ENCODE peak calls at places on chromosomes 4 and X, in eight cellular contexts. O is HepG2, B is HCT116, U is GM23338, X is SK-N-SH, J is GM12878, H is K562, Q is H1. C is an unnamed sample.

GRCh38 chr4:47367761-47368160 is 95.7 kb downstream of the COMMD8 start:
- DNase-seq in J (no peak), Q (no peak), X (no peak), H (no peak), O (no peak), U (no peak), B (no peak), C (no peak)

GRCh38 chr4:4995103-4995761 is 24.0 kb downstream of the CYTL1 start:
- DNase-seq in J (no peak), B (peak; percentile 54), O (peak; percentile 54), H (peak; percentile 85), Q (peak; percentile 59), X (peak; percentile 81), U (peak; percentile 91), C (peak; percentile 57)

GRCh38 chrX:126655061-126655460 is 102.4 kb upstream of the DCAF12L1 start:
- DNase-seq in J (no peak), B (no peak), O (no peak), U (no peak), X (no peak), H (no peak), Q (no peak), C (no peak)

GRCh38 chr4:7781361-7781760 is 158.3 kb downstream of the AFAP1 start:
- DNase-seq in X (no peak), B (no peak), O (no peak), Q (no peak), U (no peak), H (peak; percentile 35), J (no peak), C (peak; percentile 78)

GRCh38 chr4:104941661-104942062 is 205.0 kb upstream of the TET2 start:
- DNase-seq in X (no peak), Q (no peak), B (no peak), O (no peak), U (no peak), J (peak; percentile 37), H (no peak), C (no peak)

GRCh38 chr4:169530048-169530447 is 82.3 kb downstream of the NEK1 start:
- DNase-seq in J (no peak), H (no peak), B (no peak), O (no peak), U (no peak), X (no peak), Q (no peak), C (no peak)

GRCh38 chr4:25722964-25723363 is 67.3 kb downstream of the SLC34A2 start:
- DNase-seq in J (no peak), Q (no peak), H (no peak), B (no peak), U (no peak), O (no peak), X (no peak), C (no peak)

GRCh38 chr4:184279496-184280082 is 61.9 kb upstream of the ENPP6 start:
- DNase-seq in O (no peak), X (no peak), B (no peak), U (no peak), H (no peak), J (no peak), Q (no peak), C (no peak)

GRCh38 chr4:42302348-42302747 is 94.9 kb upstream of the SHISA3 start:
- DNase-seq in U (peak; percentile 82), H (peak; percentile 33), J (no peak), Q (no peak), X (peak; percentile 64), B (peak; percentile 43), O (peak; percentile 68), C (peak; percentile 27)

GRCh38 chr4:81792521-81792920 is 320.8 kb upstream of the RASGEF1B start:
- DNase-seq in B (no peak), X (no peak), H (no peak), U (no peak), O (no peak), J (no peak), Q (no peak), C (no peak)

GRCh38 chr4:40845136-40845910 is 95.6 kb downstream of the NSUN7 start:
- DNase-seq in X (no peak), Q (no peak), U (no peak), J (no peak), O (no peak), H (no peak), B (no peak), C (peak; percentile 36)

GRCh38 chr4:40842725-40843401 is 93.1 kb downstream of the NSUN7 start:
- DNase-seq in U (no peak), H (no peak), J (no peak), B (no peak), O (peak; percentile 32), X (no peak), Q (no peak), C (no peak)

GRCh38 chr4:40843696-40844095 is 93.9 kb downstream of the NSUN7 start:
- DNase-seq in Q (no peak), X (no peak), U (peak; percentile 76), H (no peak), B (no peak), O (no peak), J (no peak), C (no peak)

GRCh38 chr4:40842318-40842717 is 92.6 kb downstream of the NSUN7 start:
- DNase-seq in J (no peak), X (no peak), B (no peak), U (no peak), H (no peak), O (no peak), Q (no peak), C (no peak)

DNA sequence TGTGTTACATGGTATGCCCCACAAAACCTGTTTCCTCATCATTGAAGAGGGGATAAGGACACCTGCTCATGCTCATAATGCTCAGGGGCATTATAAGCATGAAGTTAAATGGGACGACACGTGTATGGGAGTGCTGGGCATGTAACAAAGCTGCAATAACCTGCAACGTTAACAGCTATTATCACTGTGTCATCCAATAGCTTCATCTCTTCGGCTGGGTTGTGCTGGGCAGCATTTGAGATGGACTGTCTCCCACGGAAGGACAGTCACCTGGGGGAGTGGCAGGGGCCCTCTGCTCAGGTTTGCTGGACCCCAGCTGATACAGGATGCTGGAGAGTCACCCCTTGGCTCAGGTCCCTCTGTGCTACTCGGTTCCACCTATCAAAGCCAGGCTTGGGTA is 94.5 kb downstream of the NSUN7 start:
- DNase-seq in J (no peak), Q (no peak), B (no peak), X (no peak), H (no peak), O (no peak), U (no peak), C (no peak)
- H3K4me2 ChIP-seq in J (no peak overlapping the region), Q (no peak overlapping the region), B (no peak overlapping the region), X (no peak overlapping the region), H (no peak overlapping the region), O (no peak overlapping the region), U (no peak overlapping the region), C (no peak overlapping the region)

DNA sequence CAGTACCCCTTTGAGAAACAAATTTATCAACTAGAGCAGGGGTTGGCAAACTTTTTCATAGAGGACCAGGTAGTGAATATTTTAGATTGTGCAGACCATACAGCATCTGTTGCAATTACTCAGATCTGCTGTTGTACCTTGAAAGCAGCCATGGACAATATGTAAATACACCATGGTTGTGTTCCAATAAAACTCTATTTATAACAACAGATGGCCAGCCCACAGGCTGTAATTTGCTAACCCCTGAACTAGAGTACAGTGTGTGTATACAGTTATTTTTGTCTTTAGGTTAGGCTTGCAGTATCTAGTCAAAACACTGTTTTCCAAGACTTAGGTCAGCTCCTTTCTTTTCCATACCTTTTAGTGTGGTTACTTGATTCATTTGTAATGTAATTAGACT is 54.4 kb downstream of the PHKA1 start:
- DNase-seq in O (no peak), J (no peak), B (no peak), X (no peak), H (no peak), U (no peak), Q (no peak), C (no peak)
- TF ChIP-seq POLR2AphosphoS5 in O (no peak), J (no peak), B (no peak), X (no peak), H (no peak), U (no peak), Q (no peak), C (no peak)

GRCh38 chrX:40459576-40460158 is 121.1 kb upstream of the ATP6AP2 start:
- DNase-seq in H (no peak), B (no peak), O (no peak), U (peak; percentile 59), Q (no peak), X (peak; percentile 43), J (no peak), C (peak; percentile 3)
- H3K4me2 ChIP-seq in H (no peak overlapping the region), B (no peak overlapping the region), O (no peak overlapping the region), U (peak overlapping the region; percentile 51), Q (no peak overlapping the region), X (no peak overlapping the region), J (no peak overlapping the region), C (no peak overlapping the region)

GRCh38 chr4:153485860-153486259 is 19.7 kb downstream of the TMEM131L start:
- DNase-seq in X (no peak), U (no peak), O (no peak), B (no peak), H (no peak), Q (no peak), J (no peak), C (no peak)

GRCh38 chr4:153483432-153484418 is 17.6 kb downstream of the TMEM131L start:
- DNase-seq in U (no peak), H (no peak), O (no peak), X (no peak), B (no peak), Q (no peak), J (no peak), C (peak; percentile 26)

GRCh38 chr4:153486281-153487151 is 20.4 kb downstream of the TMEM131L start:
- DNase-seq in Q (no peak), J (no peak), X (no peak), U (peak; percentile 58), B (peak; percentile 74), O (peak; percentile 72), H (no peak), C (peak; percentile 71)

GRCh38 chr4:153488006-153488718 is 22.0 kb downstream of the TMEM131L start:
- DNase-seq in U (no peak), J (peak; percentile 94), Q (no peak), B (no peak), X (no peak), H (no peak), O (no peak), C (peak; percentile 50)

DNA sequence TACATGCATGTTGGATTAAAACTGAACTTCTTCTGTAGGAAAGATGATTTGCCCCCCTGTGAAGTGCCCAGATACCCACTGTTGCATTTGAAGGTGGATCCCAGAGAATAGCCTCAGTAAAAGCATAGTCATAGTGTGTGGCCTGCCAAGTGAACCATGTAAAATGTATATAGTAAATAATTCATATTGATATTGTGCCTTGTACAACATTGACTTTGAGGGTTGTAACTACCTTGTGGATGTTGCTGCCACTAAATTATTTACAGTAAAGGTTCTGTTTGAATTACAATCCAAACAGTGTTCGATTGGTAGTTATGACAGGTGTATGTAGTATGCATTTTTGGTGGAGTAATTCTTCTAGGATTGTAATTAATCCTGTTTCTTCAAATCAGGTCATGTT is 19.2 kb downstream of the TMEM131L start:
- DNase-seq in H (no peak), Q (no peak), B (no peak), U (no peak), J (no peak), O (no peak), X (no peak), C (no peak)
- TF ChIP-seq POLR2AphosphoS5 in H (no peak), Q (no peak), B (no peak), U (no peak), J (no peak), O (no peak), X (no peak), C (no peak)

GRCh38 chrX:27254663-27255062 is 208.5 kb downstream of the PPP4R3C start:
- DNase-seq in X (no peak), U (no peak), H (no peak), Q (no peak), B (no peak), J (no peak), O (no peak), C (no peak)
- H3K4me2 ChIP-seq in X (no peak overlapping the region), U (no peak overlapping the region), H (no peak overlapping the region), Q (no peak overlapping the region), B (no peak overlapping the region), J (no peak overlapping the region), O (no peak overlapping the region), C (no peak overlapping the region)